ENCODE peak calls at places on chromosomes 3 and 15, in six cellular contexts. F is upper lobe of right lung, J is prostate gland, S is fibroblast of lung, P is kidney epithelial cell, R is left ventricle myocardium inferior. G is an unnamed sample. For H3K36me3, the result is how much of the 10 kb centered on the place peaks cover.

GRCh38 chr15:39124155-39124924 is 456.5 kb upstream of the THBS1 start:
- DNase-seq in F (no peak), J (no peak), S (peak), P (no peak), R (no peak), G (no peak)

GRCh38 chr15:91717811-91718210 is 135.7 kb upstream of the SLCO3A1 start:
- DNase-seq in F (no peak), J (no peak), S (no peak), P (no peak), R (no peak), G (no peak)

GRCh38 chr3:142211034-142211433 is 14.4 kb downstream of the GK5 start:
- DNase-seq in F (no peak), J (no peak), S (no peak), P (no peak), R (no peak), G (no peak)

GRCh38 chr15:55917881-55918296 is 75.5 kb downstream of the NEDD4 start:
- DNase-seq in F (no peak), J (no peak), S (peak), P (no peak), R (no peak), G (no peak)

GRCh38 chr3:25661694-25662455 is 2.8 kb downstream of the TOP2B start:
- DNase-seq in F (no peak), J (no peak), S (peak), P (no peak), R (no peak), G (no peak)

GRCh38 chr3:111616417-111617105 is 21.4 kb upstream of the ZBED2 start:
- DNase-seq in F (no peak), J (no peak), S (no peak), P (no peak), R (no peak), G (peak)

GRCh38 chr3:71987089-71987735 is 202.3 kb upstream of the PROK2 start:
- DNase-seq in F (no peak), J (no peak), S (peak), P (no peak), R (no peak), G (no peak)

GRCh38 chr3:178709047-178709446 is 172.8 kb downstream of the KCNMB2 start:
- DNase-seq in F (no peak), J (no peak), S (no peak), P (no peak), R (no peak), G (no peak)

GRCh38 chr3:181610083-181610972 is 101.4 kb upstream of the SOX2 start:
- DNase-seq in F (no peak), J (no peak), S (peak), P (no peak), R (no peak), G (no peak)

GRCh38 chr3:62184559-62184958 is 188.8 kb downstream of the FEZF2 start:
- DNase-seq in F (no peak), J (peak), S (no peak), P (no peak), R (no peak), G (no peak)

GRCh38 chr3:194632983-194633348 is 253 bp downstream of the TMEM44 start:
- DNase-seq in F (peak), J (no peak), S (peak), P (no peak), R (peak), G (no peak)

GRCh38 chr3:41693799-41694198 is 268.1 kb downstream of the ULK4 start:
- DNase-seq in F (no peak), J (no peak), S (no peak), P (no peak), R (no peak), G (no peak)

GRCh38 chr3:41033956-41034519 is 165.3 kb upstream of the CTNNB1 start:
- DNase-seq in F (no peak), J (no peak), S (no peak), P (no peak), R (no peak), G (no peak)

GRCh38 chr3:16290827-16291196 is 25.8 kb downstream of the OXNAD1 start:
- DNase-seq in F (no peak), J (no peak), S (peak), P (no peak), R (no peak), G (no peak)

GRCh38 chr3:61847784-61848462 is 286.6 kb downstream of the PTPRG start:
- DNase-seq in F (peak), J (no peak), S (peak), P (no peak), R (peak), G (no peak)

GRCh38 chr3:80192871-80193270 is 425.1 kb upstream of the ROBO1 start:
- DNase-seq in F (no peak), J (no peak), S (peak), P (no peak), R (no peak), G (no peak)

GRCh38 chr3:124118397-124118796 is 126.5 kb upstream of the ROPN1 start:
- DNase-seq in F (no peak), J (no peak), S (peak), P (no peak), R (no peak), G (no peak)

GRCh38 chr15:71781179-71781964 is 29.0 kb upstream of the NR2E3 start:
- DNase-seq in F (no peak), J (no peak), S (peak), P (no peak), R (no peak), G (no peak)

DNA sequence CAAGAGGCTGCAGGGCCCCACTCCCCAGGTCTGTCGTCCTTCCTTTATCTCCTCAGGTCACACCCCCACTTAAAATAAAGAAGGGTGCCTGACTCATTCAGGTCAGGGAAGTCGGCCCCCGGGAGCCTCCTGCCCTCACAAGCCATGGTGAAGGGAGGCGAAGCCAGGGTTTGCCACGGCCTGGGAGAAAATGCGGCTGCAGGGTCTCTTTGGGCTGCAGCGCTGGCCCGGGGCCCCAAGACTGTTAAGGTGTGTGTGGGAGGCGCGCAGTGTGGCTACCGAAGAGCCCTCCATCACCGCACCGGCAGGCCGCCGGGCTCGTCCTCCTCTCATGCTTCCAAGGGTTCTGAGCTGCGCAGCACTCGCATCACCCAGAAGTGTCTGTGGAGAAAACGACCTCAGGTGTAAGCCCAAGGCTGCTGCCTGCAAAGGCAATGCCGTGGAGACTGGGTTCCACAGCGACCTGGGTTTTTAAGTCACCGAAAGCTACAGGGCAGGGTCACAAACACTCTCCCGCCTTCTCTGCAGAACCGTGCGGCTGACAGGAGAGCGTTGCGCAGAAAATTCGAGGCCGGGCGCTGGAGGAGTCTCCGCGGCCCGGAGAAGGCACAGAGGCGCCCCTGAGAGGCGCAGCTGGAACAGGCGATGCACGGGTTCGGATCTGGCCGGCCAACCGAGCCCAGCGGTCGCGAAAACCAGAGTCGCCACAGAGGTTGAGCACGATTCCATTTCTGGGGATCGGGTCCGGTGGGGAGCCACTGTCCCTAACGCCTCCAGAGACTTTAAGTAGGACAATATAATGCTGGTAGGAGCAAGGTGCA is 8.7 kb downstream of the FOXL2 start:
- DNase-seq in F (no peak), J (no peak), S (no peak), P (no peak), R (no peak), G (no peak)
- H3K4me3 ChIP-seq in F (no peak), J (no peak), S (no peak), P (no peak), R (peak), G (no peak)

GRCh38 chr3:70108546-70108945 is 109.0 kb downstream of the SAMMSON start:
- DNase-seq in F (no peak), J (no peak), S (no peak), P (no peak), R (no peak), G (no peak)

GRCh38 chr3:70111381-70111780 is 111.8 kb downstream of the SAMMSON start:
- DNase-seq in F (no peak), J (no peak), S (no peak), P (no peak), R (no peak), G (no peak)

GRCh38 chr3:70110066-70110465 is 110.5 kb downstream of the SAMMSON start:
- DNase-seq in F (no peak), J (no peak), S (no peak), P (no peak), R (no peak), G (no peak)

GRCh38 chr3:70108072-70108471 is 108.5 kb downstream of the SAMMSON start:
- DNase-seq in F (no peak), J (no peak), S (no peak), P (no peak), R (no peak), G (no peak)
- TF ChIP-seq CTCF in F (peak), J (peak), S (peak), P (peak), R (peak), G (peak)

GRCh38 chr15:70053703-70054229 is 44.0 kb downstream of the TLE3 start:
- DNase-seq in F (no peak), J (no peak), S (no peak), P (no peak), R (no peak), G (no peak)

GRCh38 chr15:70053006-70053702 is 44.6 kb downstream of the TLE3 start:
- DNase-seq in F (no peak), J (no peak), S (no peak), P (no peak), R (no peak), G (no peak)

GRCh38 chr15:70055601-70056051 is 42.1 kb downstream of the TLE3 start:
- DNase-seq in F (no peak), J (no peak), S (no peak), P (no peak), R (no peak), G (no peak)

GRCh38 chr15:70054884-70055387 is 42.8 kb downstream of the TLE3 start:
- DNase-seq in F (no peak), J (no peak), S (no peak), P (no peak), R (no peak), G (no peak)

GRCh38 chr15:70054366-70054765 is 43.4 kb downstream of the TLE3 start:
- DNase-seq in F (no peak), J (no peak), S (no peak), P (no peak), R (no peak), G (no peak)
- H3K36me3 ChIP-seq in F (half or more), J (half or more), S (half or more), P (under half), R (half or more), G (half or more)

DNA sequence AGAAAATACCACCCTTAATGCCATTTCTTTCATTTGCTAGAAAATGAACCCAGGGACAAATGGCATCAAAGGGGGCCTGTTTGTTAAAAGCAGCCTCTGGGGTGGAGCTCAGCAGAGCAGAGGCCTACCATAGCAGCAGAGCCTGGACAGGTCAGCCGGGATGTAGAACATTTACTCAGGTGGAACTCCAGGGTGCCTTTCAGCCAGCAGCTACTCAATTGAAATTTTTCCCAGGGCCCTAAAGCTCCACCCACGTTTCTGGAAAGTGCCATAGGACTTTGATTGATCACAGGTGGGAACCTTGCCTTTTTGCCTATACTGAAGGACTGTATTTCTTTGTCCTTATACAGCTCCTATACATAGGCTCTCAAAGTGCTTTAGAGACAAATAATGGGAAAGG is 74.5 kb upstream of the C15orf61 start:
- DNase-seq in F (no peak), J (no peak), S (no peak), P (no peak), R (no peak), G (no peak)
- H3K4me3 ChIP-seq in F (no peak), J (no peak), S (no peak), P (no peak), R (no peak), G (no peak)

G was measured in GM06990.